ENCODE peak calls at places on chromosomes 7 and 10, in six cellular contexts. W, N, E, Y, G and V are unnamed samples.

GRCh38 chr7:152145853-152146466 is 120.5 kb downstream of the GALNT11 start:
- DNase-seq in N (peak; percentile 27), E (peak; percentile 71), Y (no peak), W (no peak), G (peak; percentile 41), V (peak; percentile 44)

GRCh38 chr7:100603697-100604077 is 1.5 kb downstream of the PCOLCE start:
- DNase-seq in N (no peak), E (peak; percentile 23), Y (no peak), G (peak; percentile 69), W (no peak), V (no peak)

GRCh38 chr7:85184599-85185354 is 2.1 kb downstream of the SEMA3D start:
- DNase-seq in W (peak; percentile 37), Y (no peak), G (peak; percentile 48), N (peak; percentile 35), E (peak; percentile 37), V (no peak)

GRCh38 chr10:88819290-88819689 is 16.8 kb downstream of the LIPM start:
- DNase-seq in W (no peak), N (no peak), Y (no peak), E (peak; percentile 8), G (no peak), V (no peak)

GRCh38 chr7:45402480-45403218 is 171.5 kb upstream of the ADCY1 start:
- DNase-seq in W (no peak), Y (no peak), G (no peak), N (no peak), E (peak; percentile 31), V (no peak)

GRCh38 chr7:3725145-3725544 is 424.1 kb downstream of the SDK1 start:
- DNase-seq in W (no peak), Y (no peak), G (no peak), E (no peak), N (no peak), V (no peak)

GRCh38 chr7:77427996-77428603 is 12.0 kb upstream of the GSAP start:
- DNase-seq in N (peak; percentile 30), W (no peak), Y (no peak), E (peak; percentile 78), G (peak; percentile 64), V (peak; percentile 35)

GRCh38 chr10:133219782-133220181 is 10.2 kb upstream of the UTF1 start:
- DNase-seq in Y (peak; percentile 57), N (no peak), W (peak; percentile 93), E (no peak), G (no peak), V (no peak)

GRCh38 chr10:80400136-80400804 is 8.1 kb upstream of the PRXL2A start:
- DNase-seq in W (no peak), N (no peak), E (no peak), Y (no peak), G (no peak), V (no peak)

GRCh38 chr7:134356421-134356936 is 39.7 kb upstream of the SLC35B4 start:
- DNase-seq in E (no peak), Y (no peak), N (no peak), W (no peak), G (no peak), V (no peak)
- H4K91ac ChIP-seq in E (no peak overlapping the region), Y (no peak overlapping the region), N (no peak overlapping the region), W (no peak overlapping the region), G (no peak overlapping the region), V (no peak overlapping the region)

GRCh38 chr7:975702-976473 is 539 bp upstream of the COX19 start:
- DNase-seq in G (no peak), W (no peak), Y (no peak), E (no peak), N (no peak), V (no peak)

GRCh38 chr7:974172-974571 is 1.2 kb downstream of the COX19 start:
- DNase-seq in Y (no peak), G (peak; percentile 55), N (no peak), E (no peak), W (no peak), V (peak; percentile 40)

GRCh38 chr7:973312-973711 is 2.0 kb downstream of the COX19 start:
- DNase-seq in N (no peak), W (no peak), Y (no peak), E (no peak), G (no peak), V (no peak)

GRCh38 chr7:976901-977325 is 1.6 kb upstream of the COX19 start:
- DNase-seq in Y (no peak), E (no peak), W (no peak), N (no peak), G (no peak), V (no peak)

GRCh38 chr7:974820-975681 is at the start of gene COX19:
- DNase-seq in E (peak; percentile 87), W (peak; percentile 91), G (peak; percentile 87), Y (peak; percentile 54), N (peak; percentile 79), V (peak; percentile 81)
- H3K23ac ChIP-seq in E (peak within 1 kb of the TSS; percentile 93), W (no peak within 1 kb of the TSS), G (no peak within 1 kb of the TSS), Y (no peak within 1 kb of the TSS), N (peak within 1 kb of the TSS; percentile 94), V (no peak within 1 kb of the TSS)

GRCh38 chr10:49008505-49009202 is 69.0 kb upstream of the LRRC18 start:
- DNase-seq in G (no peak), E (no peak), Y (no peak), W (no peak), N (no peak), V (no peak)
- H4K91ac ChIP-seq in G (no peak overlapping the region), E (no peak overlapping the region), Y (no peak overlapping the region), W (no peak overlapping the region), N (no peak overlapping the region), V (no peak overlapping the region)

DNA sequence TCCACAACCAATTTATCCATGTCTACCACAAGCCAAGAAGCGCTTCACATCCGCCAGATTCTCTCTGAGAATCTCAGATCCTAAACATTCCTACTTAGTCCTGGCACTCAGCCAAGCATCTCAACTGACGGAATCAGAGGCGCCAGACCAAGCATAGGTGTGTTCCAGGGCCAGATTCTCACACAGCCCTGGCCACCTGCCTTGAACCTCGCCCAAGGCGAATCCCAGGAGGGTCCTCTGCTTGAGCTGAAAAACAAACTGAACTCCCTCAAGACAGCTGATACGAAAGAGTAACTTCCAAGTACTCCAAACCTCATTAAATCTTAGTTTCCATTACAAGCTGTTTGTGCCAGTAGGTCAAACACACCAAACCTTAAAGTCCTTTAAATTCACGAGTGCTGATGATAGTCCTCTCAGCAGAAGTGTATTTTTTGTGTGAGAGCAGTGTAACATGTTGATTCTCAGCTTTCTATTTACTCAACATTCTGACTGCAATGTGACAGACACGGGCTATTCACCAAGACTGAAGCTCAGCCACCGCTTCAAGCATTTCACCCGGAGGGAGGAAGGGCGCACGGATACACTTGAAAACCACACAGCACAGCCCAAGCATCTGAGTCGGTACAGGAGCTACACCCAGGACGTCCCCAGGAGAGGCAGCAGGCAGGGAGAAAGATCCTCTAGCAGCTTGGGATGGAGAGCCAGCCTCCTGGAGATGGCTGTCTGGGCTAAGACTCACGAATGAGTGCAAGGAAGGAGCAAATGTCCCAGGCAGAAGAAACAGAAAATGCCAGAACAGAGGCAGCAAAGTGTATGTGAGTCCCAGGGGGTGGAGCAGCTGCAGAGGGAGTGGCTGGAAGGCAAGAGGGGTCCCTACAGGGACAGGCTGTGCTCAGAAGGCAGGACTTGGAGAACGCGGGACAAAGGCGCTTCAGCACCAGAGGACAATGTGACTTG is 6.0 kb downstream of the PARD3 start:
- DNase-seq in W (peak; percentile 67), G (peak; percentile 73), Y (no peak), N (peak; percentile 44), E (peak; percentile 43), V (peak; percentile 43)
- H3K23ac ChIP-seq in W (no peak overlapping the region), G (no peak overlapping the region), Y (no peak overlapping the region), N (no peak overlapping the region), E (peak overlapping the region; percentile 82), V (no peak overlapping the region)

GRCh38 chr7:76316984-76317781 is 14.7 kb downstream of the HSPB1 start:
- DNase-seq in G (no peak), Y (no peak), W (no peak), N (no peak), E (no peak), V (no peak)
- H4K91ac ChIP-seq in G (peak overlapping the region; percentile 65), Y (peak overlapping the region; percentile 98), W (no peak overlapping the region), N (peak overlapping the region; percentile 86), E (peak overlapping the region; percentile 77), V (peak overlapping the region; percentile 91)